ENCODE peak calls at places on chromosomes 3 and 15, in nine cellular contexts. Y is fibroblast of lung; R is amniotic stem cell; S is natural killer cell; N is stimulated activated effector memory CD8-positive, alpha-beta T cell treated with anti-CD3 and anti-CD28 coated beads, Interleukin-12 subunit alpha, Interleukin-12 subunit beta, amount 100 ng/mL, for 72 hours; L is fibroblast of mammary gland; G is lower lobe of right lung; X is GM20000; K is CD4-positive, CD25-positive, alpha-beta regulatory T cell. H is an unnamed sample.
A peak's percentile ranks its signal among the peaks of the same experiment; 100 is the strongest.

GRCh38 chr15:34969340-34970097 is at the start of gene AQR:
- DNase-seq in Y (peak; percentile 98), R (peak; percentile 94), S (peak; percentile 83), N (peak; percentile 96), L (peak; percentile 99), G (peak; percentile 97), X (peak; percentile 88), K (peak; percentile 88), H (peak; percentile 69)

GRCh38 chr3:195441971-195442572 is 748 bp downstream of the ACAP2 start:
- DNase-seq in Y (peak; percentile 36), R (peak; percentile 9), S (peak; percentile 43), N (peak; percentile 76), L (peak; percentile 36), G (peak; percentile 62), X (peak; percentile 47), K (peak; percentile 48), H (no peak)

GRCh38 chr3:100561459-100562158 is 47.8 kb upstream of the ADGRG7 start:
- DNase-seq in Y (peak; percentile 78), R (no peak), S (no peak), N (no peak), L (peak; percentile 94), G (no peak), X (no peak), K (no peak), H (no peak)

GRCh38 chr3:13688034-13688433 is 139.1 kb downstream of the FBLN2 start:
- DNase-seq in Y (no peak), R (no peak), S (no peak), N (no peak), L (no peak), G (no peak), X (no peak), K (no peak), H (no peak)

GRCh38 chr3:47113669-47114365 is 50.1 kb downstream of the SETD2 start:
- DNase-seq in Y (peak; percentile 96), R (peak; percentile 63), S (no peak), N (no peak), L (peak; percentile 62), G (no peak), X (peak; percentile 15), K (no peak), H (peak; percentile 78)

GRCh38 chr3:169390310-169390731 is 273.2 kb downstream of the MECOM start:
- DNase-seq in Y (peak; percentile 22), R (no peak), S (no peak), N (no peak), L (no peak), G (no peak), X (no peak), K (no peak), H (no peak)

GRCh38 chr3:108117245-108117644 is 26.4 kb upstream of the CD47 start:
- DNase-seq in Y (peak; percentile 41), R (no peak), S (no peak), N (no peak), L (peak; percentile 15), G (no peak), X (no peak), K (no peak), H (no peak)

GRCh38 chr3:4856986-4857385 is 122.3 kb upstream of the BHLHE40 start:
- DNase-seq in Y (no peak), R (no peak), S (no peak), N (no peak), L (no peak), G (no peak), X (no peak), K (no peak), H (no peak)

GRCh38 chr15:83912343-83912742 is 258.4 kb downstream of the ADAMTSL3 start:
- DNase-seq in Y (no peak), R (no peak), S (no peak), N (no peak), L (no peak), G (no peak), X (no peak), K (no peak), H (no peak)

GRCh38 chr15:80991446-80991845 is 1.8 kb upstream of the MESD start:
- DNase-seq in Y (peak; percentile 24), R (no peak), S (no peak), N (no peak), L (peak; percentile 94), G (no peak), X (no peak), K (no peak), H (no peak)

GRCh38 chr3:98705212-98705611 is 57.9 kb upstream of the ST3GAL6 start:
- DNase-seq in Y (no peak), R (no peak), S (no peak), N (no peak), L (no peak), G (no peak), X (no peak), K (no peak), H (no peak)

GRCh38 chr3:158094235-158094916 is 11.8 kb downstream of the SHOX2 start:
- DNase-seq in Y (no peak), R (no peak), S (no peak), N (no peak), L (no peak), G (no peak), X (peak; percentile 79), K (no peak), H (no peak)

GRCh38 chr15:88454231-88454630 is 13.0 kb downstream of the MRPL46 start:
- DNase-seq in Y (peak; percentile 52), R (no peak), S (no peak), N (no peak), L (peak; percentile 14), G (no peak), X (no peak), K (no peak), H (no peak)

GRCh38 chr3:127767126-127767525 is 55.2 kb downstream of the MGLL start:
- DNase-seq in Y (no peak), R (no peak), S (no peak), N (no peak), L (no peak), G (no peak), X (no peak), K (no peak), H (no peak)

GRCh38 chr3:172635588-172635987 is 75.3 kb downstream of the NCEH1 start:
- DNase-seq in Y (peak; percentile 50), R (no peak), S (peak; percentile 40), N (peak; percentile 63), L (peak; percentile 17), G (no peak), X (peak; percentile 69), K (no peak), H (no peak)

GRCh38 chr3:185824051-185824466 is 783 bp downstream of the IGF2BP2 start:
- DNase-seq in Y (no peak), R (no peak), S (peak; percentile 17), N (no peak), L (no peak), G (peak; percentile 50), X (peak; percentile 58), K (no peak), H (no peak)

GRCh38 chr3:192514081-192514753 is 213.1 kb downstream of the FGF12 start:
- DNase-seq in Y (peak; percentile 38), R (no peak), S (no peak), N (no peak), L (peak; percentile 10), G (no peak), X (no peak), K (no peak), H (no peak)

GRCh38 chr3:190384241-190384863 is 3.6 kb upstream of the CLDN16 start:
- DNase-seq in Y (peak; percentile 61), R (no peak), S (no peak), N (no peak), L (peak; percentile 69), G (no peak), X (peak; percentile 52), K (no peak), H (peak; percentile 76)

GRCh38 chr15:99719096-99719541 is 14.1 kb downstream of the LYSMD4 start:
- DNase-seq in Y (peak; percentile 95), R (no peak), S (no peak), N (no peak), L (peak; percentile 85), G (no peak), X (peak; percentile 74), K (no peak), H (no peak)

GRCh38 chr3:76346680-76347079 is 561.3 kb upstream of the ZNF717 start:
- DNase-seq in Y (no peak), R (no peak), S (no peak), N (no peak), L (no peak), G (no peak), X (no peak), K (no peak), H (no peak)

GRCh38 chr15:67132276-67132675 is 66.9 kb downstream of the SMAD3 start:
- DNase-seq in Y (no peak), R (no peak), S (no peak), N (no peak), L (no peak), G (no peak), X (no peak), K (no peak), H (no peak)

GRCh38 chr3:23062582-23062981 is 140.5 kb upstream of the UBE2E2 start:
- DNase-seq in Y (no peak), R (no peak), S (no peak), N (no peak), L (no peak), G (no peak), X (no peak), K (no peak), H (no peak)

GRCh38 chr3:111812680-111813079 is 46.4 kb upstream of the PHLDB2 start:
- DNase-seq in Y (no peak), R (no peak), S (no peak), N (no peak), L (no peak), G (no peak), X (no peak), K (no peak), H (no peak)

GRCh38 chr3:43152649-43153048 is 46.8 kb upstream of the POMGNT2 start:
- DNase-seq in Y (peak; percentile 9), R (no peak), S (no peak), N (no peak), L (peak; percentile 18), G (no peak), X (no peak), K (no peak), H (no peak)

GRCh38 chr3:53493997-53494791 is at the start of gene CACNA1D:
- DNase-seq in Y (peak; percentile 11), R (no peak), S (no peak), N (no peak), L (no peak), G (peak; percentile 74), X (peak; percentile 62), K (no peak), H (no peak)

GRCh38 chr3:194487289-194488006 is 646 bp upstream of the ATP13A3 start:
- DNase-seq in Y (peak; percentile 49), R (no peak), S (peak; percentile 37), N (peak; percentile 68), L (no peak), G (peak; percentile 79), X (peak; percentile 73), K (peak; percentile 25), H (no peak)

GRCh38 chr3:41598804-41599481 is 363.0 kb downstream of the ULK4 start:
- DNase-seq in Y (peak; percentile 43), R (no peak), S (no peak), N (no peak), L (peak; percentile 27), G (no peak), X (no peak), K (no peak), H (no peak)

GRCh38 chr15:98853593-98854420 is 153.8 kb downstream of the PGPEP1L start:
- DNase-seq in Y (no peak), R (no peak), S (no peak), N (no peak), L (peak; percentile 67), G (peak; percentile 52), X (no peak), K (no peak), H (no peak)

GRCh38 chr3:23804441-23805227 is 1.1 kb upstream of the UBE2E1 start:
- DNase-seq in Y (no peak), R (no peak), S (no peak), N (no peak), L (no peak), G (no peak), X (no peak), K (no peak), H (no peak)

GRCh38 chr3:86481031-86481430 is 509.9 kb downstream of the VGLL3 start:
- DNase-seq in Y (no peak), R (no peak), S (no peak), N (no peak), L (no peak), G (no peak), X (no peak), K (no peak), H (no peak)

GRCh38 chr3:102074951-102075350 is 225.6 kb downstream of the NFKBIZ start:
- DNase-seq in Y (no peak), R (no peak), S (no peak), N (no peak), L (peak; percentile 7), G (no peak), X (no peak), K (no peak), H (no peak)